ENCODE peak calls at places on chromosomes 13 and 19, in ten cellular contexts. P is DND-41, N is keratinocyte, O is PC-9, R is A549, Z is OCI-LY7, U is PC-3, J is astrocyte, F is hepatocyte, G is K562. S is an unnamed sample. For H3K4me1, the result is how much of the 10 kb centered on the place peaks cover.

GRCh38 chr13:113758651-113759524 is at the start of gene TMEM255B:
- DNase-seq in P (peak), N (no peak), O (no peak), R (peak), Z (no peak), U (peak), J (peak), F (peak), G (peak), S (peak)

GRCh38 chr19:2168619-2169424 is 5.1 kb downstream of the DOT1L start:
- DNase-seq in P (no peak), N (peak), O (peak), R (peak), Z (no peak), U (peak), J (peak), F (peak), G (peak), S (no peak)

GRCh38 chr13:66518068-66518467 is 712.1 kb downstream of the PCDH9 start:
- DNase-seq in P (no peak), N (no peak), O (no peak), R (no peak), Z (no peak), U (no peak), J (no peak), F (no peak), G (no peak), S (peak)

GRCh38 chr13:31032574-31033095 is 100.2 kb downstream of the TEX26 start:
- DNase-seq in P (no peak), N (no peak), O (no peak), R (no peak), Z (no peak), U (no peak), J (peak), F (no peak), G (no peak), S (no peak)

GRCh38 chr13:35554972-35555623 is 78.6 kb upstream of the MAB21L1 start:
- DNase-seq in P (no peak), N (no peak), O (no peak), R (no peak), Z (no peak), U (peak), J (no peak), F (no peak), G (no peak), S (no peak)

GRCh38 chr13:22735381-22735995 is 445.3 kb upstream of the SGCG start:
- DNase-seq in P (no peak), N (no peak), O (no peak), R (peak), Z (no peak), U (no peak), J (no peak), F (peak), G (no peak), S (peak)

GRCh38 chr13:113400621-113401451 is 36.9 kb upstream of the GRTP1 start:
- DNase-seq in P (no peak), N (no peak), O (no peak), R (no peak), Z (peak), U (no peak), J (no peak), F (no peak), G (no peak), S (no peak)

GRCh38 chr19:2015611-2015950 is at the start of gene BTBD2:
- DNase-seq in P (peak), N (no peak), O (no peak), R (peak), Z (peak), U (peak), J (peak), F (peak), G (no peak), S (peak)

GRCh38 chr19:55369651-55370304 is 485 bp downstream of the IL11 start:
- DNase-seq in P (no peak), N (no peak), O (no peak), R (peak), Z (no peak), U (peak), J (peak), F (peak), G (peak), S (peak)

GRCh38 chr13:64075543-64076271 is 2660.1 kb upstream of the PCDH20 start:
- DNase-seq in P (no peak), N (no peak), O (peak), R (no peak), Z (no peak), U (no peak), J (no peak), F (no peak), G (peak), S (no peak)

GRCh38 chr13:70394149-70394548 is 285.9 kb upstream of the KLHL1 start:
- DNase-seq in P (no peak), N (no peak), O (no peak), R (no peak), Z (no peak), U (no peak), J (no peak), F (no peak), G (no peak), S (peak)

GRCh38 chr19:45809643-45810159 is 5.4 kb downstream of the RSPH6A start:
- DNase-seq in P (peak), N (no peak), O (peak), R (peak), Z (peak), U (peak), J (peak), F (no peak), G (peak), S (peak)

GRCh38 chr13:47955836-47956235 is 45.2 kb downstream of the SUCLA2 start:
- DNase-seq in P (no peak), N (no peak), O (no peak), R (no peak), Z (no peak), U (no peak), J (no peak), F (no peak), G (no peak), S (no peak)

GRCh38 chr19:54478677-54479266 is 5.7 kb upstream of the CDC42EP5 start:
- DNase-seq in P (peak), N (no peak), O (peak), R (peak), Z (peak), U (peak), J (peak), F (peak), G (peak), S (peak)

GRCh38 chr13:98496239-98496668 is 80.7 kb downstream of the STK24 start:
- DNase-seq in P (no peak), N (no peak), O (no peak), R (no peak), Z (no peak), U (no peak), J (no peak), F (no peak), G (no peak), S (no peak)

GRCh38 chr13:111472559-111473460 is 152.4 kb downstream of the TEX29 start:
- DNase-seq in P (no peak), N (no peak), O (no peak), R (no peak), Z (no peak), U (no peak), J (no peak), F (no peak), G (no peak), S (no peak)

GRCh38 chr13:60326273-60326672 is 70.7 kb upstream of the TDRD3 start:
- DNase-seq in P (no peak), N (no peak), O (no peak), R (no peak), Z (no peak), U (no peak), J (no peak), F (no peak), G (no peak), S (peak)

GRCh38 chr13:109131698-109132257 is 502.4 kb downstream of the MYO16 start:
- DNase-seq in P (peak), N (no peak), O (no peak), R (no peak), Z (peak), U (no peak), J (peak), F (peak), G (no peak), S (peak)

GRCh38 chr13:110559429-110559943 is 2.0 kb downstream of the RAB20 start:
- DNase-seq in P (no peak), N (no peak), O (peak), R (no peak), Z (no peak), U (peak), J (no peak), F (peak), G (no peak), S (no peak)

GRCh38 chr13:41599619-41600018 is 142.3 kb downstream of the RGCC start:
- DNase-seq in P (no peak), N (no peak), O (no peak), R (no peak), Z (no peak), U (no peak), J (no peak), F (no peak), G (no peak), S (no peak)

GRCh38 chr13:35552172-35552844 is 75.8 kb upstream of the MAB21L1 start:
- DNase-seq in P (no peak), N (peak), O (peak), R (no peak), Z (no peak), U (peak), J (peak), F (no peak), G (no peak), S (no peak)

GRCh38 chr19:40609561-40610395 is 8.6 kb downstream of the LTBP4 start:
- DNase-seq in P (peak), N (no peak), O (peak), R (peak), Z (peak), U (no peak), J (peak), F (peak), G (peak), S (peak)

GRCh38 chr19:17872251-17873001 is 681 bp downstream of the SLC5A5 start:
- DNase-seq in P (no peak), N (no peak), O (no peak), R (no peak), Z (no peak), U (no peak), J (no peak), F (no peak), G (no peak), S (peak)

GRCh38 chr19:6260912-6261636 is 18.7 kb downstream of the MLLT1 start:
- DNase-seq in P (peak), N (no peak), O (no peak), R (peak), Z (peak), U (peak), J (no peak), F (peak), G (peak), S (peak)

GRCh38 chr13:65926750-65927171 is 1303.4 kb downstream of the PCDH9 start:
- DNase-seq in P (peak), N (no peak), O (no peak), R (peak), Z (peak), U (peak), J (no peak), F (peak), G (no peak), S (peak)

GRCh38 chr19:7595466-7596133 is at the start of gene CAMSAP3:
- DNase-seq in P (no peak), N (no peak), O (no peak), R (no peak), Z (peak), U (peak), J (no peak), F (peak), G (peak), S (peak)

GRCh38 chr13:52096748-52097147 is 32.1 kb downstream of the NEK5 start:
- DNase-seq in P (no peak), N (no peak), O (no peak), R (no peak), Z (no peak), U (no peak), J (no peak), F (no peak), G (no peak), S (no peak)

GRCh38 chr13:33272531-33273124 is 12.9 kb downstream of the STARD13 start:
- DNase-seq in P (no peak), N (no peak), O (no peak), R (no peak), Z (no peak), U (peak), J (no peak), F (peak), G (no peak), S (no peak)

GRCh38 chr13:78602561-78603239 is 652 bp downstream of the POU4F1 start:
- DNase-seq in P (no peak), N (no peak), O (no peak), R (no peak), Z (peak), U (no peak), J (no peak), F (no peak), G (peak), S (peak)

GRCh38 chr19:12793290-12794195 is 2.3 kb downstream of the JUNB start:
- DNase-seq in P (peak), N (no peak), O (peak), R (peak), Z (peak), U (peak), J (peak), F (peak), G (peak), S (peak)

GRCh38 chr13:76016799-76017198 is 380.7 kb downstream of the LMO7 start:
- DNase-seq in P (peak), N (no peak), O (no peak), R (peak), Z (peak), U (peak), J (no peak), F (peak), G (peak), S (peak)

GRCh38 chr13:109297628-109298027 is 488.8 kb downstream of the IRS2 start:
- DNase-seq in P (no peak), N (no peak), O (no peak), R (no peak), Z (no peak), U (no peak), J (peak), F (no peak), G (no peak), S (no peak)

GRCh38 chr19:38266070-38266469 is 1.7 kb downstream of the SPINT2 start:
- DNase-seq in P (no peak), N (no peak), O (peak), R (no peak), Z (no peak), U (peak), J (no peak), F (no peak), G (no peak), S (no peak)
- H3K4me1 ChIP-seq in P (under half), N (under half), O (half or more), R (half or more), Z (under half), U (half or more), J (under half), F (under half), G (half or more), S (half or more)

GRCh38 chr19:16604615-16605014 is 23.4 kb downstream of the MED26 start:
- DNase-seq in P (no peak), N (no peak), O (no peak), R (no peak), Z (no peak), U (no peak), J (no peak), F (no peak), G (no peak), S (no peak)
- H3K4me2 ChIP-seq in P (no peak), N (no peak), O (no peak), R (no peak), Z (peak), U (no peak), J (no peak), F (no peak), G (no peak), S (no peak)

DNA sequence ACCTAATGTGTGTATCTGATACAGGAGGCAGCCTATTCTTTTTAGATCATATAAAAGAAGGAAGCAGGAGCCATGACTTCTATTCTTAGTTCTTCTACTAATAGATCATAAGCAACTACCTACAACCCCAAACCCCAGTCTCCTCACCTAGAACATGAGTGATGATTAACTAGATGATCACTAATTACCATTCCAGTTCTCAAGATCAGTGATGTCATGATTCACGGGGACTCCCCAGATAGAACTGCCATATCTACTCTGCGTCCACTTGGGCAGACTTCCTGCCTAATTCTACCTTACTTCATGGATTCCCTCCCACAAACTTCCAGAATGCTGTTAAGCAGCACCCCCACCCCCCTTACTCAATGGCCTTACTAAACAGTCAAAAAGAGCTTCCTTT is 380.1 kb downstream of the FGF14 start:
- DNase-seq in P (no peak), N (no peak), O (no peak), R (no peak), Z (no peak), U (no peak), J (no peak), F (no peak), G (no peak), S (no peak)
- H3K4me3 ChIP-seq in P (no peak), N (no peak), O (no peak), R (no peak), Z (no peak), U (no peak), J (no peak), F (no peak), G (no peak), S (no peak)

GRCh38 chr13:20993661-20994440 is 67.5 kb downstream of the LATS2 start:
- DNase-seq in P (no peak), N (no peak), O (no peak), R (no peak), Z (no peak), U (no peak), J (peak), F (no peak), G (peak), S (no peak)
- H3K4me1 ChIP-seq in P (under half), N (under half), O (under half), R (under half), Z (under half), U (under half), J (under half), F (under half), G (under half), S (under half)

DNA sequence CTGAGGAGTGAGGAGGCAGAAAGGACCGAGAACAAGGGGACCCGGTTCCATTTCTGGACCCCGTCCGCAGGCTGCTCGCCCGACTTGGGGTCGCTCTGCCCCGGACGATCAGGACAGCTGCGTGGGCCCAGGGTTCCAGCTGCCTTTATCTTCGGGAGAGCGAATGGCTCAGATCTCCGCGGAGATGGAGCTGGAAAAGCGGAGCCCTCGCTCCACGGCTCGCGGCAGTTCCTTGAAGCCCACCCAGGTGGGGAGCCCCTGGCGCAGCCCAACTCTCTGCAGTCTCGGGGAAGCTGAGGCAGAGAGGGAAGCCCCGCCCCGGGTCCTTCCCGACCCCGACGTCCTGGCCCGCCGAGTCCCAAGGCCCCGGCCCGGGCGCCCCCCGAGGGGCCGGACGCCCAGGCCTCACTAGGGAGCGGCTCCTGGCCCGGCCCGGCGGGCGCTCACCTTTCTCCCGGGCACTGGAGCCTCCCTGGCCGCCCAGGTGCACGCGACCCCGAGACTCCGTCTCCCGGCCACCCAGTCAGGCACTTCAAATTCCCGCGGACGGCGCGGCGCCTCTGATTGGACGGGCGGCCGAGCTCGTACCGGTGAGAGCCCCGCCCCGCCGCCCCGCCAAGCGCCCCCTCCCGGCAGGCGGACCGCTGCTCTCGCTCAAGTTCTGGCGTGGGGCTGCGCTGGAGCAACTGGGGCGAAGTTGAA is 485.7 kb downstream of the UQCRFS1 start:
- DNase-seq in P (no peak), N (no peak), O (no peak), R (no peak), Z (no peak), U (no peak), J (no peak), F (no peak), G (peak), S (peak)
- H3K4me2 ChIP-seq in P (no peak), N (no peak), O (no peak), R (no peak), Z (no peak), U (no peak), J (peak), F (peak), G (peak), S (peak)

GRCh38 chr13:37141011-37141410 is 35.5 kb upstream of the CSNK1A1L start:
- DNase-seq in P (no peak), N (no peak), O (no peak), R (no peak), Z (no peak), U (no peak), J (peak), F (no peak), G (no peak), S (no peak)
- H3K4me3 ChIP-seq in P (no peak), N (no peak), O (no peak), R (no peak), Z (no peak), U (no peak), J (no peak), F (no peak), G (no peak), S (no peak)

GRCh38 chr19:49925486-49925885 is 3.5 kb upstream of the ATF5 start:
- DNase-seq in P (no peak), N (no peak), O (no peak), R (no peak), Z (no peak), U (no peak), J (no peak), F (no peak), G (peak), S (no peak)

GRCh38 chr19:49929121-49929610 is at the start of the genes ATF5 and NUP62:
- DNase-seq in P (peak), N (peak), O (peak), R (peak), Z (peak), U (peak), J (peak), F (peak), G (peak), S (peak)

GRCh38 chr19:49927526-49928264 is 1.3 kb upstream of the ATF5 start:
- DNase-seq in P (no peak), N (no peak), O (no peak), R (no peak), Z (no peak), U (no peak), J (no peak), F (no peak), G (peak), S (no peak)

GRCh38 chr19:49924004-49924880 is 4.8 kb upstream of the ATF5 start:
- DNase-seq in P (peak), N (no peak), O (no peak), R (no peak), Z (peak), U (no peak), J (no peak), F (no peak), G (peak), S (no peak)

DNA sequence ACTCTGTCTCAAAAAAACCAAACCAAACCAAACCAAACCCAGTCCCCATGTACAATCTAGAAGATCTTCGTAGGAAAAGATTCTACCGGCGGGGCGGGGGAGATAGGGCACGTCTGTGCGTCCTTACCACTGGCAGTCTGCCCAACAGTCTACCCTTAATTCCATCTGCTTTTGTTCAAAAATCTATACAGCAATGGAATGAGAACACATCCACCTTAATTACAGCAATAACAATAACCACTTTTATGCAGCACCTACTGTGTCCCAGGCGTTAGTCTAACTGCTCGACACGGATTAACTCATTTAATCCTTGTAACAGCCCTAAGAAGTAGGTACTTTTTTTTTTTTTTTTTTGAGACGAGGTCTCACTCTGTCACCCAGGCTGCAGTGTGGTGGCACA is 2.5 kb upstream of the ATF5 start:
- DNase-seq in P (no peak), N (no peak), O (no peak), R (no peak), Z (no peak), U (no peak), J (no peak), F (no peak), G (peak), S (no peak)
- H3K4me1 ChIP-seq in P (half or more), N (under half), O (under half), R (under half), Z (half or more), U (half or more), J (under half), F (under half), G (half or more), S (under half)

S was measured in GM23338.